ENCODE peak calls at places on chromosomes 6 and 20, in eight cellular contexts. One of them, this sample, is unnamed.

GRCh38 chr6:149026530-149026942 is 279.7 kb downstream of the UST start:
- DNase-seq in GM20000: no peak
- DNase-seq in foreskin fibroblast: peak
- DNase-seq in choroid plexus epithelial cell: peak
- DNase-seq in kidney tubule cell: peak
- DNase-seq in SW 1271: no peak
- DNase-seq in cardiac fibroblast: peak
- DNase-seq in ACHN: peak
- DNase-seq in this sample: peak

GRCh38 chr6:1039746-1040145 is 272.2 kb upstream of the FOXQ1 start:
- DNase-seq in kidney tubule cell: no peak
- DNase-seq in GM20000: no peak
- DNase-seq in ACHN: no peak
- DNase-seq in foreskin fibroblast: no peak
- DNase-seq in choroid plexus epithelial cell: no peak
- DNase-seq in SW 1271: no peak
- DNase-seq in cardiac fibroblast: no peak
- DNase-seq in this sample: no peak

GRCh38 chr6:32635526-32636123 is 1.6 kb upstream of the HLA-DQA1 start:
- DNase-seq in ACHN: no peak
- DNase-seq in GM20000: no peak
- DNase-seq in choroid plexus epithelial cell: no peak
- DNase-seq in kidney tubule cell: peak
- DNase-seq in cardiac fibroblast: no peak
- DNase-seq in foreskin fibroblast: no peak
- DNase-seq in SW 1271: no peak
- DNase-seq in this sample: no peak

GRCh38 chr6:23301546-23301945 is 732.2 kb downstream of the HDGFL1 start:
- DNase-seq in choroid plexus epithelial cell: peak
- DNase-seq in ACHN: no peak
- DNase-seq in foreskin fibroblast: no peak
- DNase-seq in GM20000: no peak
- DNase-seq in SW 1271: no peak
- DNase-seq in cardiac fibroblast: no peak
- DNase-seq in kidney tubule cell: no peak
- DNase-seq in this sample: no peak

GRCh38 chr6:41503841-41504525 is 42.2 kb upstream of the FOXP4 start:
- DNase-seq in kidney tubule cell: peak
- DNase-seq in ACHN: peak
- DNase-seq in SW 1271: no peak
- DNase-seq in cardiac fibroblast: peak
- DNase-seq in choroid plexus epithelial cell: peak
- DNase-seq in foreskin fibroblast: no peak
- DNase-seq in GM20000: peak
- DNase-seq in this sample: peak

GRCh38 chr6:105310371-105310770 is 92.5 kb downstream of the PREP start:
- DNase-seq in kidney tubule cell: no peak
- DNase-seq in foreskin fibroblast: no peak
- DNase-seq in GM20000: no peak
- DNase-seq in SW 1271: no peak
- DNase-seq in ACHN: no peak
- DNase-seq in cardiac fibroblast: no peak
- DNase-seq in choroid plexus epithelial cell: no peak
- DNase-seq in this sample: no peak

GRCh38 chr6:96812077-96812703 is 25.1 kb downstream of the GPR63 start:
- DNase-seq in ACHN: no peak
- DNase-seq in foreskin fibroblast: no peak
- DNase-seq in kidney tubule cell: no peak
- DNase-seq in cardiac fibroblast: peak
- DNase-seq in SW 1271: no peak
- DNase-seq in GM20000: no peak
- DNase-seq in choroid plexus epithelial cell: peak
- DNase-seq in this sample: no peak

GRCh38 chr20:22796465-22797077 is 212.2 kb upstream of the FOXA2 start:
- DNase-seq in foreskin fibroblast: peak
- DNase-seq in SW 1271: no peak
- DNase-seq in kidney tubule cell: peak
- DNase-seq in GM20000: no peak
- DNase-seq in choroid plexus epithelial cell: peak
- DNase-seq in cardiac fibroblast: peak
- DNase-seq in ACHN: peak
- DNase-seq in this sample: peak

GRCh38 chr6:37454420-37455125 is 21.6 kb downstream of the CMTR1 start:
- DNase-seq in ACHN: no peak
- DNase-seq in foreskin fibroblast: no peak
- DNase-seq in cardiac fibroblast: no peak
- DNase-seq in SW 1271: no peak
- DNase-seq in GM20000: no peak
- DNase-seq in kidney tubule cell: no peak
- DNase-seq in choroid plexus epithelial cell: no peak
- DNase-seq in this sample: no peak

GRCh38 chr6:10618409-10618808 is 76.0 kb downstream of the C6orf52 start:
- DNase-seq in GM20000: no peak
- DNase-seq in ACHN: no peak
- DNase-seq in SW 1271: no peak
- DNase-seq in foreskin fibroblast: no peak
- DNase-seq in kidney tubule cell: no peak
- DNase-seq in choroid plexus epithelial cell: no peak
- DNase-seq in cardiac fibroblast: no peak
- DNase-seq in this sample: no peak

GRCh38 chr20:37992802-37993538 is 40.3 kb downstream of the TTI1 start:
- DNase-seq in SW 1271: no peak
- DNase-seq in GM20000: peak
- DNase-seq in cardiac fibroblast: peak
- DNase-seq in choroid plexus epithelial cell: peak
- DNase-seq in foreskin fibroblast: peak
- DNase-seq in kidney tubule cell: peak
- DNase-seq in ACHN: peak
- DNase-seq in this sample: peak

GRCh38 chr20:20410678-20411077 is 42.8 kb downstream of the INSM1 start:
- DNase-seq in cardiac fibroblast: no peak
- DNase-seq in SW 1271: no peak
- DNase-seq in foreskin fibroblast: no peak
- DNase-seq in ACHN: no peak
- DNase-seq in GM20000: no peak
- DNase-seq in kidney tubule cell: no peak
- DNase-seq in choroid plexus epithelial cell: peak
- DNase-seq in this sample: no peak

GRCh38 chr20:35329435-35330139 is 37.4 kb upstream of the FAM83C start:
- DNase-seq in ACHN: peak
- DNase-seq in foreskin fibroblast: peak
- DNase-seq in GM20000: peak
- DNase-seq in cardiac fibroblast: peak
- DNase-seq in SW 1271: peak
- DNase-seq in choroid plexus epithelial cell: no peak
- DNase-seq in kidney tubule cell: peak
- DNase-seq in this sample: no peak

GRCh38 chr20:53900380-53900999 is 169.9 kb downstream of the BCAS1 start:
- DNase-seq in GM20000: no peak
- DNase-seq in SW 1271: no peak
- DNase-seq in cardiac fibroblast: peak
- DNase-seq in foreskin fibroblast: peak
- DNase-seq in kidney tubule cell: peak
- DNase-seq in choroid plexus epithelial cell: peak
- DNase-seq in ACHN: peak
- DNase-seq in this sample: no peak

GRCh38 chr6:111809264-111809663 is 64.0 kb downstream of the FYN start:
- DNase-seq in SW 1271: no peak
- DNase-seq in GM20000: no peak
- DNase-seq in ACHN: no peak
- DNase-seq in choroid plexus epithelial cell: no peak
- DNase-seq in foreskin fibroblast: peak
- DNase-seq in kidney tubule cell: no peak
- DNase-seq in cardiac fibroblast: peak
- DNase-seq in this sample: no peak

GRCh38 chr6:56593801-56594318 is 48.8 kb downstream of the DST start:
- DNase-seq in ACHN: no peak
- DNase-seq in GM20000: peak
- DNase-seq in SW 1271: no peak
- DNase-seq in cardiac fibroblast: peak
- DNase-seq in kidney tubule cell: no peak
- DNase-seq in foreskin fibroblast: no peak
- DNase-seq in choroid plexus epithelial cell: peak
- DNase-seq in this sample: no peak

GRCh38 chr6:157647261-157647915 is 175.7 kb upstream of the SNX9 start:
- DNase-seq in cardiac fibroblast: no peak
- DNase-seq in ACHN: no peak
- DNase-seq in choroid plexus epithelial cell: no peak
- DNase-seq in GM20000: no peak
- DNase-seq in kidney tubule cell: no peak
- DNase-seq in SW 1271: no peak
- DNase-seq in foreskin fibroblast: no peak
- DNase-seq in this sample: no peak

GRCh38 chr20:63232235-63233060 is 3.3 kb upstream of the BIRC7 start:
- DNase-seq in cardiac fibroblast: peak
- DNase-seq in GM20000: no peak
- DNase-seq in choroid plexus epithelial cell: peak
- DNase-seq in ACHN: peak
- DNase-seq in foreskin fibroblast: peak
- DNase-seq in kidney tubule cell: peak
- DNase-seq in SW 1271: no peak
- DNase-seq in this sample: peak

GRCh38 chr20:41133709-41134361 is 3.5 kb upstream of the PLCG1 start:
- DNase-seq in choroid plexus epithelial cell: no peak
- DNase-seq in GM20000: peak
- DNase-seq in kidney tubule cell: no peak
- DNase-seq in SW 1271: no peak
- DNase-seq in foreskin fibroblast: no peak
- DNase-seq in cardiac fibroblast: no peak
- DNase-seq in ACHN: no peak
- DNase-seq in this sample: no peak

GRCh38 chr6:7341989-7342742 is 29.2 kb upstream of the SSR1 start:
- DNase-seq in GM20000: no peak
- DNase-seq in choroid plexus epithelial cell: no peak
- DNase-seq in ACHN: no peak
- DNase-seq in SW 1271: no peak
- DNase-seq in foreskin fibroblast: peak
- DNase-seq in cardiac fibroblast: peak
- DNase-seq in kidney tubule cell: peak
- DNase-seq in this sample: no peak

GRCh38 chr20:20432618-20433286 is 64.8 kb downstream of the INSM1 start:
- DNase-seq in GM20000: no peak
- DNase-seq in foreskin fibroblast: no peak
- DNase-seq in kidney tubule cell: no peak
- DNase-seq in choroid plexus epithelial cell: no peak
- DNase-seq in SW 1271: no peak
- DNase-seq in cardiac fibroblast: no peak
- DNase-seq in ACHN: no peak
- DNase-seq in this sample: no peak

GRCh38 chr6:113277111-113277510 is 580.0 kb upstream of the MARCKS start:
- DNase-seq in ACHN: no peak
- DNase-seq in cardiac fibroblast: no peak
- DNase-seq in SW 1271: no peak
- DNase-seq in GM20000: no peak
- DNase-seq in foreskin fibroblast: no peak
- DNase-seq in choroid plexus epithelial cell: no peak
- DNase-seq in kidney tubule cell: no peak
- DNase-seq in this sample: no peak

GRCh38 chr20:61436268-61436667 is 184.2 kb downstream of the CDH4 start:
- DNase-seq in ACHN: no peak
- DNase-seq in SW 1271: no peak
- DNase-seq in cardiac fibroblast: peak
- DNase-seq in GM20000: no peak
- DNase-seq in kidney tubule cell: peak
- DNase-seq in choroid plexus epithelial cell: peak
- DNase-seq in foreskin fibroblast: peak
- DNase-seq in this sample: peak

GRCh38 chr20:23027721-23028120 is 7.4 kb upstream of the SSTR4 start:
- DNase-seq in ACHN: no peak
- DNase-seq in choroid plexus epithelial cell: no peak
- DNase-seq in kidney tubule cell: no peak
- DNase-seq in foreskin fibroblast: no peak
- DNase-seq in cardiac fibroblast: no peak
- DNase-seq in SW 1271: no peak
- DNase-seq in GM20000: no peak
- DNase-seq in this sample: no peak

GRCh38 chr20:9503530-9504251 is 10.7 kb upstream of the LAMP5 start:
- DNase-seq in choroid plexus epithelial cell: peak
- DNase-seq in SW 1271: no peak
- DNase-seq in foreskin fibroblast: peak
- DNase-seq in cardiac fibroblast: no peak
- DNase-seq in GM20000: no peak
- DNase-seq in kidney tubule cell: peak
- DNase-seq in ACHN: no peak
- DNase-seq in this sample: peak

GRCh38 chr20:32302507-32302872 is 25.0 kb downstream of the KIF3B start:
- DNase-seq in kidney tubule cell: no peak
- DNase-seq in foreskin fibroblast: no peak
- DNase-seq in cardiac fibroblast: no peak
- DNase-seq in choroid plexus epithelial cell: no peak
- DNase-seq in ACHN: no peak
- DNase-seq in SW 1271: no peak
- DNase-seq in GM20000: no peak
- DNase-seq in this sample: no peak